ENCODE peak calls at places on chromosomes 11 and 22, in seven cellular contexts. One of them, this sample, is unnamed.

GRCh38 chr11:79708319-79708928 is 267.6 kb upstream of the TENM4 start:
- DNase-seq in hypothalamus: no peak
- DNase-seq in NCI-H1417 treated with DMSO at 0.1 percent for 48 hours: no peak
- DNase-seq in skeletal muscle cell: no peak
- DNase-seq in A172: peak; percentile 42
- DNase-seq in left kidney: peak; percentile 59
- DNase-seq in lower lobe of right lung: no peak
- DNase-seq in this sample: no peak

GRCh38 chr11:105109855-105110750 is 29.5 kb downstream of the CARD18 start:
- DNase-seq in hypothalamus: no peak
- DNase-seq in NCI-H1417 treated with DMSO at 0.1 percent for 48 hours: no peak
- DNase-seq in skeletal muscle cell: no peak
- DNase-seq in A172: no peak
- DNase-seq in left kidney: peak; percentile 46
- DNase-seq in lower lobe of right lung: no peak
- DNase-seq in this sample: no peak

GRCh38 chr11:122287401-122287800 is 171.4 kb upstream of the BLID start:
- DNase-seq in hypothalamus: no peak
- DNase-seq in NCI-H1417 treated with DMSO at 0.1 percent for 48 hours: no peak
- DNase-seq in skeletal muscle cell: no peak
- DNase-seq in A172: no peak
- DNase-seq in left kidney: peak; percentile 21
- DNase-seq in lower lobe of right lung: no peak
- DNase-seq in this sample: no peak

GRCh38 chr11:77524539-77524938 is 50.6 kb upstream of the PAK1 start:
- DNase-seq in hypothalamus: no peak
- DNase-seq in NCI-H1417 treated with DMSO at 0.1 percent for 48 hours: no peak
- DNase-seq in skeletal muscle cell: no peak
- DNase-seq in A172: no peak
- DNase-seq in left kidney: no peak
- DNase-seq in lower lobe of right lung: no peak
- DNase-seq in this sample: no peak

GRCh38 chr11:14449302-14449714 is 50.3 kb downstream of the COPB1 start:
- DNase-seq in hypothalamus: no peak
- DNase-seq in NCI-H1417 treated with DMSO at 0.1 percent for 48 hours: no peak
- DNase-seq in skeletal muscle cell: no peak
- DNase-seq in A172: peak; percentile 61
- DNase-seq in left kidney: no peak
- DNase-seq in lower lobe of right lung: no peak
- DNase-seq in this sample: no peak

GRCh38 chr11:97963528-97964331 is 1057.0 kb upstream of the CNTN5 start:
- DNase-seq in hypothalamus: no peak
- DNase-seq in NCI-H1417 treated with DMSO at 0.1 percent for 48 hours: no peak
- DNase-seq in skeletal muscle cell: no peak
- DNase-seq in A172: peak; percentile 30
- DNase-seq in left kidney: peak; percentile 3
- DNase-seq in lower lobe of right lung: no peak
- DNase-seq in this sample: no peak

GRCh38 chr11:118175031-118175531 is 1.4 kb downstream of the SCN2B start:
- DNase-seq in hypothalamus: no peak
- DNase-seq in NCI-H1417 treated with DMSO at 0.1 percent for 48 hours: no peak
- DNase-seq in skeletal muscle cell: no peak
- DNase-seq in A172: no peak
- DNase-seq in left kidney: peak; percentile 85
- DNase-seq in lower lobe of right lung: no peak
- DNase-seq in this sample: no peak

GRCh38 chr22:44746836-44747519 is 5.4 kb upstream of the ARHGAP8 start:
- DNase-seq in hypothalamus: no peak
- DNase-seq in NCI-H1417 treated with DMSO at 0.1 percent for 48 hours: no peak
- DNase-seq in skeletal muscle cell: no peak
- DNase-seq in A172: peak; percentile 46
- DNase-seq in left kidney: peak; percentile 73
- DNase-seq in lower lobe of right lung: no peak
- DNase-seq in this sample: no peak

GRCh38 chr22:25200967-25201366 is 1.3 kb downstream of the CRYBB3 start:
- DNase-seq in hypothalamus: no peak
- DNase-seq in NCI-H1417 treated with DMSO at 0.1 percent for 48 hours: no peak
- DNase-seq in skeletal muscle cell: no peak
- DNase-seq in A172: no peak
- DNase-seq in left kidney: no peak
- DNase-seq in lower lobe of right lung: no peak
- DNase-seq in this sample: no peak

GRCh38 chr22:43442386-43443060 is 30.7 kb downstream of the MPPED1 start:
- DNase-seq in hypothalamus: no peak
- DNase-seq in NCI-H1417 treated with DMSO at 0.1 percent for 48 hours: no peak
- DNase-seq in skeletal muscle cell: no peak
- DNase-seq in A172: no peak
- DNase-seq in left kidney: no peak
- DNase-seq in lower lobe of right lung: no peak
- DNase-seq in this sample: peak; percentile 55

GRCh38 chr11:112248216-112248615 is 12.4 kb downstream of the PLET1 start:
- DNase-seq in hypothalamus: no peak
- DNase-seq in NCI-H1417 treated with DMSO at 0.1 percent for 48 hours: no peak
- DNase-seq in skeletal muscle cell: peak; percentile 57
- DNase-seq in A172: peak; percentile 10
- DNase-seq in left kidney: no peak
- DNase-seq in lower lobe of right lung: no peak
- DNase-seq in this sample: no peak

GRCh38 chr11:1202776-1203504 is 19.9 kb upstream of the MUC5B start:
- DNase-seq in hypothalamus: no peak
- DNase-seq in NCI-H1417 treated with DMSO at 0.1 percent for 48 hours: peak; percentile 1
- DNase-seq in skeletal muscle cell: no peak
- DNase-seq in A172: peak; percentile 26
- DNase-seq in left kidney: peak; percentile 76
- DNase-seq in lower lobe of right lung: peak; percentile 69
- DNase-seq in this sample: peak; percentile 81

GRCh38 chr11:67174311-67174710 is 55.2 kb downstream of the KDM2A start:
- DNase-seq in hypothalamus: no peak
- DNase-seq in NCI-H1417 treated with DMSO at 0.1 percent for 48 hours: no peak
- DNase-seq in skeletal muscle cell: no peak
- DNase-seq in A172: no peak
- DNase-seq in left kidney: no peak
- DNase-seq in lower lobe of right lung: no peak
- DNase-seq in this sample: no peak

This sample was measured in Right ventricle myocardium inferior.